ENCODE peak calls at places on chromosomes 12 and 14, in ten cellular contexts. A, Q, O, J, S, G, Z, N, H and B are unnamed samples.

GRCh38 chr14:76133103-76133502 is 18.6 kb upstream of the GPATCH2L start:
- DNase-seq in A (peak; percentile 75), Q (peak; percentile 67), O (peak; percentile 56), J (no peak), S (no peak), G (peak; percentile 47), Z (no peak), N (peak; percentile 50), H (no peak), B (no peak)

GRCh38 chr14:67276131-67276530 is 34.9 kb downstream of the PALS1 start:
- DNase-seq in A (no peak), Q (no peak), O (no peak), J (no peak), S (no peak), G (no peak), Z (no peak), N (no peak), H (no peak), B (no peak)

GRCh38 chr12:22759769-22760674 is 135.1 kb downstream of the ETNK1 start:
- DNase-seq in A (no peak), Q (no peak), O (no peak), J (no peak), S (no peak), G (no peak), Z (no peak), N (no peak), H (no peak), B (no peak)

GRCh38 chr12:68619541-68619940 is 8.8 kb downstream of the RAP1B start:
- DNase-seq in A (no peak), Q (no peak), O (no peak), J (no peak), S (no peak), G (no peak), Z (no peak), N (no peak), H (no peak), B (no peak)

GRCh38 chr12:89135976-89136634 is 216.2 kb downstream of the DUSP6 start:
- DNase-seq in A (no peak), Q (no peak), O (no peak), J (no peak), S (peak; percentile 9), G (peak; percentile 83), Z (no peak), N (no peak), H (no peak), B (no peak)

GRCh38 chr12:53748072-53748840 is 3.5 kb downstream of the CISTR start:
- DNase-seq in A (peak; percentile 54), Q (no peak), O (no peak), J (no peak), S (no peak), G (no peak), Z (no peak), N (no peak), H (no peak), B (no peak)

GRCh38 chr14:100591453-100592371 is 4.5 kb upstream of the BEGAIN start:
- DNase-seq in A (no peak), Q (no peak), O (no peak), J (no peak), S (no peak), G (no peak), Z (no peak), N (no peak), H (peak; percentile 44), B (no peak)

GRCh38 chr14:95045255-95045701 is 112.1 kb downstream of the DICER1 start:
- DNase-seq in A (no peak), Q (no peak), O (no peak), J (no peak), S (no peak), G (no peak), Z (no peak), N (no peak), H (no peak), B (no peak)

GRCh38 chr12:113852695-113853490 is 113.2 kb downstream of the RBM19 start:
- DNase-seq in A (no peak), Q (no peak), O (no peak), J (no peak), S (no peak), G (no peak), Z (no peak), N (no peak), H (no peak), B (no peak)

GRCh38 chr14:29236848-29237247 is 470.3 kb downstream of the FOXG1 start:
- DNase-seq in A (no peak), Q (no peak), O (no peak), J (no peak), S (no peak), G (peak; percentile 92), Z (no peak), N (no peak), H (no peak), B (no peak)

DNA sequence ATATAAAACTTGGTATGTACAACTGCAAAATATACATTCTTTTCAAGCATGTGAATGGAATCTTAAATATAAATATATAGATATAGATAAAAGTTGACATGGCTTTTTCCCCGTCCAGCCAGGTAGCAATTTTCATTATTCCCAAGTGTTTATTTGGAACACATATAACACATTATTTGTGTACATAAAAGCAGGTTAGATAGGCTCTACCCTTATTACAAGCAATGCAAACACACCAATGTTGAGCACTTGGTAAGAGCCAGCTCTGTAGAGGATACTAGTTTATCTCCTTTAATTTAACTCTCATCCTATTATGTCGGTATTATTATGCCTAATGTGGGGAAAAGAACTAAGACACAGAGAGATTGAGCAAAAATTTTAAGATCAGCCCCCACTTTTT is 7.0 kb upstream of the INSM2 start:
- DNase-seq in A (no peak), Q (no peak), O (no peak), J (no peak), S (no peak), G (no peak), Z (no peak), N (no peak), H (no peak), B (no peak)
- H3K4me1 ChIP-seq in A (no peaks in the 10 kb centered on the region), Q (no peaks in the 10 kb centered on the region), O (no peaks in the 10 kb centered on the region), J (no peaks in the 10 kb centered on the region), S (no peaks in the 10 kb centered on the region), G (no peaks in the 10 kb centered on the region), Z (no peaks in the 10 kb centered on the region), N (no peaks in the 10 kb centered on the region), H (no peaks in the 10 kb centered on the region), B (no peaks in the 10 kb centered on the region)

GRCh38 chr14:30572237-30572636 is 13.3 kb downstream of the G2E3 start:
- DNase-seq in A (no peak), Q (no peak), O (no peak), J (no peak), S (no peak), G (no peak), Z (no peak), N (no peak), H (no peak), B (no peak)

GRCh38 chr14:30569903-30570226 is 10.9 kb downstream of the G2E3 start:
- DNase-seq in A (no peak), Q (no peak), O (no peak), J (no peak), S (no peak), G (no peak), Z (no peak), N (no peak), H (no peak), B (no peak)

GRCh38 chr14:30572771-30573170 is 13.8 kb downstream of the G2E3 start:
- DNase-seq in A (no peak), Q (no peak), O (no peak), J (no peak), S (no peak), G (no peak), Z (no peak), N (no peak), H (no peak), B (no peak)

GRCh38 chr14:30573203-30573814 is 14.4 kb downstream of the G2E3 start:
- DNase-seq in A (no peak), Q (no peak), O (no peak), J (no peak), S (no peak), G (peak; percentile 37), Z (no peak), N (no peak), H (no peak), B (no peak)

DNA sequence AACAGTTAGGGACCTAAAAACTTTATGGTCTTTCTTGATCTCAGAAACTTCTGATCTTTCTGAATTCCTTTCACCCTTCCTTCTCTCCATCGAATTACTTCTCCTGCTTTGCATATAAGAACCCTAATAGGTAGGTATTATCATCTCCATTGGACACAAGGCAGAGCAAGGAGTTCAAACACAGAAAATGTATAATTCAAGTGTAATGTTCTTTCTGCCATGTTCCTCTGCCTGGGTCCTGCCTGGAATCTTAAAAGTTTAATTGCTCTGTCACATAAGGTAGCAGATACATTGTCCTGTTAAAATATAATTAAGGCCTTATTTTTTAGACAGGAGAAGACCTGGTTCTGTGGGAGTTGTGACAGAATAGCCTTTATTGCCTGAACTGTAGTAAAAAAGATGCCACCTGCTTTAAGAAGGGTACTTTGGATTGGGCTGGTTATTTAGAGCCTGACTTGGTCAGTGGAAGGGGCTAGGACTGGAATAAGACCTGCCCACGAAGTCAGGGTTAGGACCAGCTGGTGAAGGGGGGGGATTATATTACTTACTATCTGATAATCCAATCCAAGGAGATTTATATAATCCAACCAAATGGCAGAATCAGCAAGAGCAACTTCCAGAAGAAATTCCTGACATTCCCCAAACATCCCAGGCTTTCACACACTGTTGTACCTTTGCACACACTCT is 10.4 kb downstream of the G2E3 start:
- DNase-seq in A (peak; percentile 36), Q (no peak), O (no peak), J (no peak), S (no peak), G (no peak), Z (no peak), N (no peak), H (no peak), B (no peak)
- H3K4me1 ChIP-seq in A (peaks cover 50% of the 10 kb centered on the region), Q (no peaks in the 10 kb centered on the region), O (peaks cover 25% of the 10 kb centered on the region), J (no peaks in the 10 kb centered on the region), S (peaks cover 49% of the 10 kb centered on the region), G (peaks cover 23% of the 10 kb centered on the region), Z (peaks cover 41% of the 10 kb centered on the region), N (peaks cover 11% of the 10 kb centered on the region), H (peaks cover 2% of the 10 kb centered on the region), B (no peaks in the 10 kb centered on the region)

GRCh38 chr12:42475055-42475454 is 114.5 kb downstream of the PRICKLE1 start:
- DNase-seq in A (no peak), Q (no peak), O (no peak), J (no peak), S (no peak), G (no peak), Z (no peak), N (no peak), H (no peak), B (no peak)
- H3K4me1 ChIP-seq in A (peaks cover 64% of the 10 kb centered on the region), Q (peaks cover 28% of the 10 kb centered on the region), O (no peaks in the 10 kb centered on the region), J (no peaks in the 10 kb centered on the region), S (peaks cover 10% of the 10 kb centered on the region), G (peaks cover 60% of the 10 kb centered on the region), Z (no peaks in the 10 kb centered on the region), N (peaks cover 22% of the 10 kb centered on the region), H (no peaks in the 10 kb centered on the region), B (no peaks in the 10 kb centered on the region)

DNA sequence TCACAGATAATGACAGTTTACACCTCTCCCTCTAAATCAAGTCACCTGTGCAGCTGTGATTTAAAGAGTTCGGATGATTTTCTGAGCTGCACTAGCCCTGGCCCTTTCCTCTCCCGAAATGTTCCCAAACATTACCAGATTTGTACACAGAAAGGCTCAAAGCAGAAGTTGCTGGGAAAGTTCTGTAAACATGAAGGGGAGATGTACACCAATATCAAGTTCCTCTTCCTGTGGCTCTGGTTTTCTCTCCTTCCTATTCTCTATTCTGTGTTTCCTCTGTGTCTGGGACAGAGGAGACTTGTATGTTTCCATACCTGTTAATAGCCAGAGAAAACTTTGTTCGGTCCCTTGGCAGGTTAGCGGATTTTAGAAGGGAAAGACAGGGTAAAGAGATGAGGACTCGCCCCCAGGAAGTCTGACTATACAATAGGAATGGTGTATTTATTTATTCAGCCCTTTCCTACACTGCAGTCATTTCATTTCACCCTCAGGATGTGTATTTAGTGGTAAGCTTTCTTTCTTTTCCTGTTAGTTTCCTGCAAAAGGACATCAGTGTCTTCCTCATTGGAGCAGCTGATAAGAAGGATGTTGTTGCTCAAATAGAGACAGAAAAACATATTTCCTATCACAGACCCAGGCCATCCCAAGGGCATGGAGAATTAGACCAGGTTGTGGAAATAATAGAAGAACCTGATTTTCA is 7.6 kb upstream of the NUMB start:
- DNase-seq in A (no peak), Q (no peak), O (no peak), J (no peak), S (no peak), G (peak; percentile 39), Z (no peak), N (no peak), H (no peak), B (no peak)
- H3K4me1 ChIP-seq in A (no peaks in the 10 kb centered on the region), Q (peaks cover 3% of the 10 kb centered on the region), O (peaks cover 3% of the 10 kb centered on the region), J (peaks cover 4% of the 10 kb centered on the region), S (peaks cover 64% of the 10 kb centered on the region), G (peaks cover 82% of the 10 kb centered on the region), Z (no peaks in the 10 kb centered on the region), N (peaks cover 35% of the 10 kb centered on the region), H (peaks cover 8% of the 10 kb centered on the region), B (peaks cover 4% of the 10 kb centered on the region)